ENCODE peak calls at places on chromosomes 11 and 22, in eight cellular contexts. B is stimulated activated CD4-positive, alpha-beta T cell treated with anti-CD3 and anti-CD28 coated beads, Interleukin-2, amount 100 ng/mL, for 48 hours; P is activated CD4-positive, alpha-beta T cell treated with anti-CD3 and anti-CD28 coated beads for 24 hours; I is NCI-H2029; K is fibroblast of pulmonary artery; O is pancreas; Y is anterior cingulate cortex; T is lung. L is an unnamed sample.

GRCh38 chr22:50269573-50270301 is 443 bp downstream of the MAPK11 start:
- DNase-seq in K (peak), B (peak), O (no peak), I (no peak), Y (no peak), P (no peak), T (no peak), L (no peak)

GRCh38 chr11:93967944-93968343 is 53.2 kb upstream of the HEPHL1 start:
- DNase-seq in I (no peak), O (no peak), P (no peak), T (no peak), Y (no peak), K (no peak), B (no peak), L (no peak)

GRCh38 chr11:72078477-72078876 is 1.9 kb downstream of the NUMA1 start:
- DNase-seq in Y (no peak), B (no peak), K (no peak), T (no peak), I (no peak), O (no peak), P (no peak), L (no peak)

GRCh38 chr22:33923660-33924246 is 3.5 kb upstream of the LARGE1 start:
- DNase-seq in I (peak), T (peak), K (peak), O (no peak), B (peak), P (no peak), Y (peak), L (peak)

GRCh38 chr11:77179048-77179447 is 51.0 kb downstream of the MYO7A start:
- DNase-seq in I (no peak), T (no peak), K (no peak), Y (peak), B (no peak), O (no peak), P (no peak), L (no peak)

GRCh38 chr11:116424615-116425261 is 348.0 kb downstream of the BUD13 start:
- DNase-seq in P (no peak), O (no peak), I (peak), T (no peak), K (no peak), Y (no peak), B (no peak), L (no peak)

GRCh38 chr22:20904980-20905355 is 12.2 kb upstream of the CRKL start:
- DNase-seq in I (no peak), B (no peak), O (no peak), P (no peak), T (no peak), Y (no peak), K (no peak), L (no peak)

GRCh38 chr11:63896071-63896470 is 20.9 kb downstream of the RCOR2 start:
- DNase-seq in Y (no peak), K (no peak), T (peak), O (no peak), B (no peak), P (no peak), I (peak), L (no peak)

GRCh38 chr11:12449961-12450715 is 72.8 kb downstream of the PARVA start:
- DNase-seq in Y (no peak), I (no peak), P (no peak), K (no peak), T (no peak), B (no peak), O (no peak), L (peak)

GRCh38 chr11:78605296-78605695 is 30.6 kb upstream of the NARS2 start:
- DNase-seq in B (no peak), Y (no peak), I (no peak), K (peak), P (no peak), O (no peak), T (no peak), L (no peak)